ENCODE peak calls at places on chromosomes 11 and 22, in eight cellular contexts. One of them, this sample, is unnamed.

GRCh38 chr11:96316869-96317268 is 26.1 kb downstream of the MAML2 start:
- DNase-seq in GM23248: peak; percentile 36
- DNase-seq in NCI-H774: no peak
- DNase-seq in progenitor cell of endocrine pancreas: no peak
- DNase-seq in occipital lobe: no peak
- DNase-seq in endothelial cell: no peak
- DNase-seq in stimulated activated CD8-positive, alpha-beta memory T cell treated with anti-CD3 and anti-CD28 coated beads, Interleukin-15, amount 100 ng/mL, for 4 hours: no peak
- DNase-seq in left lobe of liver: no peak
- DNase-seq in this sample: no peak

GRCh38 chr22:45227645-45228400 is 12.9 kb downstream of the KIAA0930 start:
- DNase-seq in GM23248: no peak
- DNase-seq in NCI-H774: no peak
- DNase-seq in progenitor cell of endocrine pancreas: no peak
- DNase-seq in occipital lobe: peak; percentile 71
- DNase-seq in endothelial cell: no peak
- DNase-seq in stimulated activated CD8-positive, alpha-beta memory T cell treated with anti-CD3 and anti-CD28 coated beads, Interleukin-15, amount 100 ng/mL, for 4 hours: no peak
- DNase-seq in left lobe of liver: no peak
- DNase-seq in this sample: no peak

GRCh38 chr11:105991888-105992287 is 30.2 kb downstream of the MSANTD4 start:
- DNase-seq in GM23248: no peak
- DNase-seq in NCI-H774: no peak
- DNase-seq in progenitor cell of endocrine pancreas: no peak
- DNase-seq in occipital lobe: no peak
- DNase-seq in endothelial cell: no peak
- DNase-seq in stimulated activated CD8-positive, alpha-beta memory T cell treated with anti-CD3 and anti-CD28 coated beads, Interleukin-15, amount 100 ng/mL, for 4 hours: no peak
- DNase-seq in left lobe of liver: no peak
- DNase-seq in this sample: no peak

GRCh38 chr11:75785187-75785586 is 16.6 kb downstream of the DGAT2 start:
- DNase-seq in GM23248: no peak
- DNase-seq in NCI-H774: no peak
- DNase-seq in progenitor cell of endocrine pancreas: no peak
- DNase-seq in occipital lobe: no peak
- DNase-seq in endothelial cell: no peak
- DNase-seq in stimulated activated CD8-positive, alpha-beta memory T cell treated with anti-CD3 and anti-CD28 coated beads, Interleukin-15, amount 100 ng/mL, for 4 hours: no peak
- DNase-seq in left lobe of liver: no peak
- DNase-seq in this sample: no peak

GRCh38 chr22:40408718-40409612 is 38.6 kb downstream of the SGSM3 start:
- DNase-seq in GM23248: no peak
- DNase-seq in NCI-H774: no peak
- DNase-seq in progenitor cell of endocrine pancreas: no peak
- DNase-seq in occipital lobe: no peak
- DNase-seq in endothelial cell: no peak
- DNase-seq in stimulated activated CD8-positive, alpha-beta memory T cell treated with anti-CD3 and anti-CD28 coated beads, Interleukin-15, amount 100 ng/mL, for 4 hours: no peak
- DNase-seq in left lobe of liver: no peak
- DNase-seq in this sample: no peak

GRCh38 chr22:36211237-36211881 is 9.8 kb upstream of the APOL4 start:
- DNase-seq in GM23248: no peak
- DNase-seq in NCI-H774: no peak
- DNase-seq in progenitor cell of endocrine pancreas: no peak
- DNase-seq in occipital lobe: no peak
- DNase-seq in endothelial cell: no peak
- DNase-seq in stimulated activated CD8-positive, alpha-beta memory T cell treated with anti-CD3 and anti-CD28 coated beads, Interleukin-15, amount 100 ng/mL, for 4 hours: no peak
- DNase-seq in left lobe of liver: no peak
- DNase-seq in this sample: no peak

GRCh38 chr22:30033137-30033536 is 47.1 kb upstream of the HORMAD2 start:
- DNase-seq in GM23248: no peak
- DNase-seq in NCI-H774: no peak
- DNase-seq in progenitor cell of endocrine pancreas: no peak
- DNase-seq in occipital lobe: no peak
- DNase-seq in endothelial cell: no peak
- DNase-seq in stimulated activated CD8-positive, alpha-beta memory T cell treated with anti-CD3 and anti-CD28 coated beads, Interleukin-15, amount 100 ng/mL, for 4 hours: no peak
- DNase-seq in left lobe of liver: no peak
- DNase-seq in this sample: no peak

GRCh38 chr11:134861490-134862107 is 449.6 kb upstream of the B3GAT1 start:
- DNase-seq in GM23248: no peak
- DNase-seq in NCI-H774: no peak
- DNase-seq in progenitor cell of endocrine pancreas: no peak
- DNase-seq in occipital lobe: no peak
- DNase-seq in endothelial cell: no peak
- DNase-seq in stimulated activated CD8-positive, alpha-beta memory T cell treated with anti-CD3 and anti-CD28 coated beads, Interleukin-15, amount 100 ng/mL, for 4 hours: no peak
- DNase-seq in left lobe of liver: no peak
- DNase-seq in this sample: no peak

GRCh38 chr11:111086058-111086457 is 159.5 kb upstream of the POU2AF2 start:
- DNase-seq in GM23248: no peak
- DNase-seq in NCI-H774: peak; percentile 85
- DNase-seq in progenitor cell of endocrine pancreas: no peak
- DNase-seq in occipital lobe: no peak
- DNase-seq in endothelial cell: no peak
- DNase-seq in stimulated activated CD8-positive, alpha-beta memory T cell treated with anti-CD3 and anti-CD28 coated beads, Interleukin-15, amount 100 ng/mL, for 4 hours: no peak
- DNase-seq in left lobe of liver: no peak
- DNase-seq in this sample: no peak

GRCh38 chr11:123235117-123235686 is 40.2 kb upstream of the CLMP start:
- DNase-seq in GM23248: peak; percentile 60
- DNase-seq in NCI-H774: no peak
- DNase-seq in progenitor cell of endocrine pancreas: no peak
- DNase-seq in occipital lobe: no peak
- DNase-seq in endothelial cell: peak; percentile 60
- DNase-seq in stimulated activated CD8-positive, alpha-beta memory T cell treated with anti-CD3 and anti-CD28 coated beads, Interleukin-15, amount 100 ng/mL, for 4 hours: no peak
- DNase-seq in left lobe of liver: no peak
- DNase-seq in this sample: no peak

GRCh38 chr11:70826541-70826943 is 425.8 kb downstream of the SHANK2 start:
- DNase-seq in GM23248: peak; percentile 14
- DNase-seq in NCI-H774: peak; percentile 77
- DNase-seq in progenitor cell of endocrine pancreas: no peak
- DNase-seq in occipital lobe: peak; percentile 44
- DNase-seq in endothelial cell: peak; percentile 13
- DNase-seq in stimulated activated CD8-positive, alpha-beta memory T cell treated with anti-CD3 and anti-CD28 coated beads, Interleukin-15, amount 100 ng/mL, for 4 hours: no peak
- DNase-seq in left lobe of liver: no peak
- DNase-seq in this sample: peak; percentile 20

GRCh38 chr22:50523458-50523805 is 2.0 kb downstream of the SCO2 start:
- DNase-seq in GM23248: no peak
- DNase-seq in NCI-H774: no peak
- DNase-seq in progenitor cell of endocrine pancreas: no peak
- DNase-seq in occipital lobe: no peak
- DNase-seq in endothelial cell: no peak
- DNase-seq in stimulated activated CD8-positive, alpha-beta memory T cell treated with anti-CD3 and anti-CD28 coated beads, Interleukin-15, amount 100 ng/mL, for 4 hours: no peak
- DNase-seq in left lobe of liver: no peak
- DNase-seq in this sample: no peak

GRCh38 chr11:34706709-34707461 is 86.0 kb downstream of the EHF start:
- DNase-seq in GM23248: no peak
- DNase-seq in NCI-H774: no peak
- DNase-seq in progenitor cell of endocrine pancreas: no peak
- DNase-seq in occipital lobe: no peak
- DNase-seq in endothelial cell: no peak
- DNase-seq in stimulated activated CD8-positive, alpha-beta memory T cell treated with anti-CD3 and anti-CD28 coated beads, Interleukin-15, amount 100 ng/mL, for 4 hours: no peak
- DNase-seq in left lobe of liver: no peak
- DNase-seq in this sample: no peak

GRCh38 chr11:114358711-114359110 is 41.6 kb downstream of the C11orf71 start:
- DNase-seq in GM23248: peak; percentile 14
- DNase-seq in NCI-H774: no peak
- DNase-seq in progenitor cell of endocrine pancreas: no peak
- DNase-seq in occipital lobe: no peak
- DNase-seq in endothelial cell: no peak
- DNase-seq in stimulated activated CD8-positive, alpha-beta memory T cell treated with anti-CD3 and anti-CD28 coated beads, Interleukin-15, amount 100 ng/mL, for 4 hours: no peak
- DNase-seq in left lobe of liver: no peak
- DNase-seq in this sample: peak; percentile 23

GRCh38 chr11:93089474-93090102 is 108.2 kb downstream of the SLC36A4 start:
- DNase-seq in GM23248: peak; percentile 82
- DNase-seq in NCI-H774: no peak
- DNase-seq in progenitor cell of endocrine pancreas: no peak
- DNase-seq in occipital lobe: no peak
- DNase-seq in endothelial cell: peak; percentile 19
- DNase-seq in stimulated activated CD8-positive, alpha-beta memory T cell treated with anti-CD3 and anti-CD28 coated beads, Interleukin-15, amount 100 ng/mL, for 4 hours: no peak
- DNase-seq in left lobe of liver: no peak
- DNase-seq in this sample: no peak

GRCh38 chr11:75380716-75381420 is 18.4 kb upstream of the RPS3 start:
- DNase-seq in GM23248: no peak
- DNase-seq in NCI-H774: no peak
- DNase-seq in progenitor cell of endocrine pancreas: no peak
- DNase-seq in occipital lobe: no peak
- DNase-seq in endothelial cell: no peak
- DNase-seq in stimulated activated CD8-positive, alpha-beta memory T cell treated with anti-CD3 and anti-CD28 coated beads, Interleukin-15, amount 100 ng/mL, for 4 hours: no peak
- DNase-seq in left lobe of liver: no peak
- DNase-seq in this sample: no peak

This sample was measured in cerebellar nuclear complex.